ENCODE peak calls at places on chromosomes 2 and 18, in nine cellular contexts. R, E, F, W, A, U, V, D and O are unnamed samples.

GRCh38 chr2:137980459-137980858 is 16.2 kb downstream of the HNMT start:
- DNase-seq in R (no peak), E (no peak), F (no peak), W (no peak), A (no peak), U (no peak), V (no peak), D (no peak), O (no peak)

GRCh38 chr2:234881413-234882241 is 70.2 kb upstream of the SH3BP4 start:
- DNase-seq in R (peak; percentile 91), E (peak; percentile 95), F (peak; percentile 64), W (peak; percentile 78), A (peak; percentile 72), U (peak; percentile 96), V (peak; percentile 98), D (peak; percentile 32), O (no peak)

GRCh38 chr18:48629730-48630324 is 91.0 kb downstream of the CTIF start:
- DNase-seq in R (no peak), E (peak; percentile 89), F (no peak), W (no peak), A (no peak), U (peak; percentile 55), V (peak; percentile 74), D (no peak), O (no peak)

GRCh38 chr2:234996467-234997270 is 44.9 kb downstream of the SH3BP4 start:
- DNase-seq in R (no peak), E (peak; percentile 59), F (no peak), W (no peak), A (no peak), U (no peak), V (no peak), D (no peak), O (no peak)

GRCh38 chr18:67216846-67217245 is 299.7 kb downstream of the DSEL start:
- DNase-seq in R (no peak), E (no peak), F (no peak), W (no peak), A (no peak), U (no peak), V (no peak), D (no peak), O (no peak)

GRCh38 chr2:210577263-210578071 is 21.1 kb downstream of the CPS1 start:
- DNase-seq in R (no peak), E (peak; percentile 56), F (no peak), W (no peak), A (no peak), U (no peak), V (peak; percentile 38), D (peak; percentile 25), O (no peak)

GRCh38 chr2:216985658-216986141 is 125.8 kb upstream of the TNP1 start:
- DNase-seq in R (no peak), E (no peak), F (no peak), W (no peak), A (no peak), U (no peak), V (no peak), D (no peak), O (no peak)

GRCh38 chr2:198311020-198311419 is 506.6 kb downstream of the PLCL1 start:
- DNase-seq in R (no peak), E (no peak), F (no peak), W (no peak), A (no peak), U (no peak), V (no peak), D (no peak), O (no peak)

GRCh38 chr2:26568076-26568890 is 72.9 kb downstream of the CIB4 start:
- DNase-seq in R (no peak), E (no peak), F (no peak), W (no peak), A (no peak), U (no peak), V (no peak), D (no peak), O (no peak)

GRCh38 chr2:102367331-102367971 is 11.9 kb downstream of the IL18R1 start:
- DNase-seq in R (no peak), E (no peak), F (no peak), W (peak; percentile 73), A (no peak), U (no peak), V (no peak), D (peak; percentile 49), O (no peak)

GRCh38 chr18:52060612-52061259 is 279.3 kb upstream of the DCC start:
- DNase-seq in R (no peak), E (no peak), F (no peak), W (no peak), A (no peak), U (no peak), V (no peak), D (no peak), O (no peak)

GRCh38 chr2:121530210-121530562 is 494 bp upstream of the RNU4ATAC start:
- DNase-seq in R (peak; percentile 72), E (peak; percentile 84), F (peak; percentile 71), W (no peak), A (peak; percentile 61), U (peak; percentile 80), V (peak; percentile 68), D (peak; percentile 83), O (peak; percentile 61)

GRCh38 chr2:84942964-84943421 is 28.0 kb upstream of the KCMF1 start:
- DNase-seq in R (no peak), E (no peak), F (no peak), W (peak; percentile 24), A (no peak), U (no peak), V (no peak), D (peak; percentile 56), O (no peak)

GRCh38 chr2:120299024-120299423 is 46.4 kb downstream of the RALB start:
- DNase-seq in R (no peak), E (no peak), F (no peak), W (no peak), A (no peak), U (no peak), V (no peak), D (no peak), O (no peak)

GRCh38 chr2:70982971-70983370 is 4.5 kb downstream of the ANKRD53 start:
- DNase-seq in R (no peak), E (no peak), F (no peak), W (no peak), A (peak; percentile 9), U (no peak), V (no peak), D (no peak), O (peak; percentile 0)

GRCh38 chr2:61420986-61421546 is 49.8 kb downstream of the USP34 start:
- DNase-seq in R (no peak), E (no peak), F (no peak), W (no peak), A (no peak), U (no peak), V (no peak), D (no peak), O (no peak)

GRCh38 chr18:48453330-48454063 is 44.3 kb upstream of the ZBTB7C start:
- DNase-seq in R (no peak), E (no peak), F (no peak), W (no peak), A (peak; percentile 79), U (no peak), V (no peak), D (no peak), O (no peak)

GRCh38 chr2:188511346-188511745 is 219.7 kb downstream of the GULP1 start:
- DNase-seq in R (no peak), E (no peak), F (no peak), W (no peak), A (no peak), U (no peak), V (no peak), D (no peak), O (no peak)

GRCh38 chr2:195480121-195480520 is 176.9 kb upstream of the SLC39A10 start:
- DNase-seq in R (no peak), E (no peak), F (no peak), W (no peak), A (no peak), U (no peak), V (no peak), D (no peak), O (no peak)
- TF ChIP-seq CTCF in R (no peak), E (no peak), F (no peak), W (no peak), A (no peak), U (no peak), V (no peak), D (no peak), O (no peak)

DNA sequence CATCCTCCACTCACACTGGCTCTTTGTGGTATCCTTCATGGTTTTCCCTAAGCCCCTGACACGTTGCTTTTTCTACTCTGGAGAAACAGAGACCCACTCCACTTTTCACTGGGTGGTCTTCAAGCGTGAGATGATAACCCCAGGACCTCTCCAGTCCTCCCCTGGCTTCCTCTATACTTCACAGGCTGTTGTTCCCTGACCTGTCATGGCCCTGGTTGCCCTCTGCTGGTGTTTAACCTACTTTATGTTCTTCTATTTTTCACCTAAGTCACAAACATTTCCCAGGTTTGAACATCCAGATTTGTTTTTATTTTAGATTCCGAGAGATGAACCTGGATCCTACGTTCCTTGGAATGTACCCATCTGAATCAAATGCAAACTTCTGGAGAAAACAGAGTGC is 84.5 kb downstream of the AOX1 start:
- DNase-seq in R (no peak), E (peak; percentile 21), F (no peak), W (no peak), A (no peak), U (no peak), V (no peak), D (no peak), O (no peak)
- TF ChIP-seq CTCF in R (no peak), E (peak; percentile 37), F (no peak), W (no peak), A (no peak), U (no peak), V (no peak), D (no peak), O (no peak)

GRCh38 chr2:230807686-230808085 is 57.1 kb upstream of the ITM2C start:
- DNase-seq in R (no peak), E (no peak), F (no peak), W (no peak), A (no peak), U (no peak), V (no peak), D (no peak), O (no peak)

GRCh38 chr2:230811508-230811907 is 53.2 kb upstream of the ITM2C start:
- DNase-seq in R (no peak), E (no peak), F (no peak), W (no peak), A (no peak), U (no peak), V (no peak), D (no peak), O (no peak)

GRCh38 chr2:230812041-230812440 is 52.7 kb upstream of the ITM2C start:
- DNase-seq in R (no peak), E (no peak), F (no peak), W (no peak), A (no peak), U (no peak), V (no peak), D (no peak), O (no peak)

GRCh38 chr2:230809015-230809414 is 55.7 kb upstream of the ITM2C start:
- DNase-seq in R (no peak), E (no peak), F (no peak), W (no peak), A (no peak), U (no peak), V (no peak), D (no peak), O (no peak)

GRCh38 chr2:230809677-230810251 is 55.0 kb upstream of the ITM2C start:
- DNase-seq in R (no peak), E (no peak), F (no peak), W (no peak), A (no peak), U (no peak), V (no peak), D (no peak), O (no peak)
- TF ChIP-seq CTCF in R (no peak), E (peak; percentile 32), F (peak; percentile 50), W (peak; percentile 24), A (no peak), U (no peak), V (peak; percentile 38), D (no peak), O (no peak)

GRCh38 chr2:190088917-190089316 is 26.4 kb upstream of the MSTN start:
- DNase-seq in R (peak; percentile 48), E (peak; percentile 71), F (peak; percentile 48), W (peak; percentile 72), A (no peak), U (peak; percentile 71), V (peak; percentile 51), D (peak; percentile 34), O (no peak)
- TF ChIP-seq CTCF in R (peak; percentile 76), E (peak; percentile 97), F (peak; percentile 88), W (peak; percentile 77), A (peak; percentile 83), U (peak; percentile 64), V (peak; percentile 65), D (peak; percentile 50), O (no peak)